ENCODE peak calls at places on chromosome 19, in four cellular contexts. Q, I, P and U are unnamed samples.

GRCh38 chr19:57302020-57302465 is 18.2 kb upstream of the ZNF543 start:
- DNase-seq in Q (no peak), I (peak; percentile 97), P (no peak), U (no peak)

GRCh38 chr19:5268801-5269200 is 71.8 kb downstream of the PTPRS start:
- DNase-seq in Q (no peak), I (no peak), P (no peak), U (peak; percentile 58)

GRCh38 chr19:15199652-15200574 is 882 bp downstream of the NOTCH3 start:
- DNase-seq in Q (no peak), I (peak; percentile 31), P (peak; percentile 91), U (no peak)

GRCh38 chr19:7544626-7545025 is 9.1 kb downstream of the PNPLA6 start:
- DNase-seq in Q (no peak), I (no peak), P (no peak), U (no peak)

GRCh38 chr19:1252818-1253513 is 4.6 kb downstream of the MIDN start:
- DNase-seq in Q (peak; percentile 91), I (peak; percentile 98), P (peak; percentile 69), U (no peak)

GRCh38 chr19:289651-290538 is 1.3 kb downstream of the PLPP2 start:
- DNase-seq in Q (peak; percentile 74), I (peak; percentile 52), P (peak; percentile 27), U (peak; percentile 70)

GRCh38 chr19:3440082-3440481 is 40.2 kb downstream of the SMIM24 start:
- DNase-seq in Q (peak; percentile 75), I (peak; percentile 30), P (peak; percentile 67), U (no peak)

GRCh38 chr19:48731452-48731851 is 9.0 kb downstream of the RASIP1 start:
- DNase-seq in Q (no peak), I (no peak), P (no peak), U (no peak)

GRCh38 chr19:40596608-40597328 is 4.4 kb upstream of the LTBP4 start:
- DNase-seq in Q (peak; percentile 54), I (peak; percentile 59), P (peak; percentile 76), U (no peak)

GRCh38 chr19:3821857-3822364 is 35.7 kb upstream of the MATK start:
- DNase-seq in Q (peak; percentile 72), I (peak; percentile 41), P (peak; percentile 94), U (peak; percentile 4)

GRCh38 chr19:28327905-28328304 is 885.0 kb downstream of the UQCRFS1 start:
- DNase-seq in Q (no peak), I (no peak), P (no peak), U (no peak)

GRCh38 chr19:44710483-44710882 is 11.5 kb downstream of the CEACAM16 start:
- DNase-seq in Q (no peak), I (no peak), P (no peak), U (no peak)

GRCh38 chr19:709965-710714 is 1.4 kb downstream of the PALM start:
- DNase-seq in Q (no peak), I (no peak), P (peak; percentile 55), U (no peak)

GRCh38 chr19:33804021-33804799 is 7.5 kb downstream of the KCTD15 start:
- DNase-seq in Q (peak; percentile 96), I (peak; percentile 86), P (no peak), U (peak; percentile 31)

GRCh38 chr19:5077209-5077515 is 108.2 kb downstream of the KDM4B start:
- DNase-seq in Q (no peak), I (no peak), P (no peak), U (no peak)

GRCh38 chr19:17482877-17483604 is 12.7 kb downstream of the SLC27A1 start:
- DNase-seq in Q (no peak), I (no peak), P (peak; percentile 6), U (no peak)

GRCh38 chr19:6101991-6102390 is 8.3 kb downstream of the RFX2 start:
- DNase-seq in Q (no peak), I (no peak), P (no peak), U (no peak)

GRCh38 chr19:4641132-4641531 is 1.8 kb downstream of the TNFAIP8L1 start:
- DNase-seq in Q (no peak), I (no peak), P (no peak), U (no peak)

GRCh38 chr19:492091-492531 is 4.2 kb upstream of the MADCAM1 start:
- DNase-seq in Q (no peak), I (no peak), P (peak; percentile 69), U (no peak)

GRCh38 chr19:40534148-40534547 is 42.5 kb upstream of the SHKBP1 start:
- DNase-seq in Q (no peak), I (no peak), P (no peak), U (no peak)

GRCh38 chr19:15113245-15114152 is 6.3 kb downstream of the SYDE1 start:
- DNase-seq in Q (no peak), I (no peak), P (peak; percentile 48), U (no peak)

GRCh38 chr19:38534574-38534973 is 83.2 kb downstream of the MAP4K1 start:
- DNase-seq in Q (no peak), I (no peak), P (no peak), U (no peak)

GRCh38 chr19:38532939-38533338 is 84.8 kb downstream of the MAP4K1 start:
- DNase-seq in Q (no peak), I (no peak), P (no peak), U (no peak)

GRCh38 chr19:38538386-38538785 is 79.4 kb downstream of the MAP4K1 start:
- DNase-seq in Q (no peak), I (no peak), P (no peak), U (no peak)

GRCh38 chr19:38537071-38537847 is 80.5 kb downstream of the MAP4K1 start:
- DNase-seq in Q (no peak), I (no peak), P (no peak), U (no peak)

GRCh38 chr19:38535212-38535611 is 82.5 kb downstream of the MAP4K1 start:
- DNase-seq in Q (no peak), I (no peak), P (no peak), U (no peak)
- H3K4me3 ChIP-seq in Q (no peak overlapping the region), I (no peak overlapping the region), P (no peak overlapping the region), U (no peak overlapping the region)

GRCh38 chr19:46728208-46728607 is 11.3 kb upstream of the PRKD2 start:
- DNase-seq in Q (no peak), I (no peak), P (no peak), U (no peak)
- H3K4me3 ChIP-seq in Q (no peak overlapping the region), I (no peak overlapping the region), P (no peak overlapping the region), U (no peak overlapping the region)

GRCh38 chr19:13937479-13938360 is 497 bp downstream of the PODNL1 start:
- DNase-seq in Q (no peak), I (no peak), P (peak; percentile 87), U (no peak)
- H3K4me3 ChIP-seq in Q (no peak overlapping the region), I (peak overlapping the region; percentile 35), P (peak overlapping the region; percentile 57), U (no peak overlapping the region)

DNA sequence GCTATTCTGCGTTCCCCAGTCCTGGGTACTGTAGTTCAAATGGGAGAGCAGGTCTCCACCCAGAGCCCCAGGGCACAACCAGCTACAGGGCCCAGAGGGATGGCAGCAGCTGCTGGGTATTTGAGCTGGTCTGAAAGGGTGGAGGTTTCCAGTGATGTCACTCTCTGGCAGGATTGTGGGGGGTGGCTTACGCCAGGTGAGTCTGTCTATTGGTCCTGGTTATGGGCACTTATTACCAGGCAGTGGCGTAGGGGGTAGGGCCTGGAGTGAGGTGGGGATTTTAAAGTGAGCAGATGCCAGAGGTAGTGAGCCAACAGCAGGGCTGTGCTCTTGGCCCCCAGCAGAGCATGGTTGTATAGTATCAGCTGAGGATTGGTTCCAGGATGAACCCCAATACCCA is 6.2 kb downstream of the RPS19 start:
- DNase-seq in Q (no peak), I (no peak), P (peak; percentile 15), U (no peak)
- H3K4me3 ChIP-seq in Q (no peak overlapping the region), I (no peak overlapping the region), P (no peak overlapping the region), U (no peak overlapping the region)

DNA sequence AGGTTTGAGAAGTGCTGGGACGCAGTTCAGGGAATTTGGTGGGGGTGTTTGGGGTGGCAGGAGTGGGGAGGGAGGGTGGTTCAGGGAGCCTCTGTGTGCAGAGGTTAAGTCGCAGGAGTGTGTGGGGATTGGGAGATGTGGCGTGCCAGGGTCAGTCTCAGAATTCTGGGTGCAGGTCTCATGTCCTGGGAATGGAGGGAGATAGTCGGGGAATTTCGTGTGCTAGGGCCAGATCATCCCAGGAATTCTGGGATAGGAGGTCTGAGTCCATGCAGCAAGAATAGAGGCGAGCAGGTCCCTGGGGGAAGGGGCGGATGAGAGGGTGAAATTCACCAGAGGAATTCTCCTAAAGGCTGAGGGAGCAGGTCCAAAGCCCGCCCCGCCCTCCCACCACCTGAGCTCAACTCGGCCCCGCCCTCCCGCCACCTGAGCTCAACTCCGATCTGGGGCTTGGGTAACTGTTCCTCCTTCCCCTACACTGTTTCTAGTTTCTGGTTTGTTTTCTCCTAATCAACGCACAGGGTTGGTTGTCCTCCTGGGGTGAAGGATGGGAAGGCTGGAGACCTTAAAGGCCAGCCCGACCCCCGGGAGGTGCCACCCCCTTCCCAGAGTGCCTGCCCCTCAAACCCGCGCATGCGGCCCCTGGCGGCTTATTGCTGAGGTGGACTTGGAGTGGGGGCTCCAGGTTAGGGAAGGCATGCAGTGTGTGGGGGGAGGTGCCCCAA is 15.2 kb downstream of the KCNC3 start:
- DNase-seq in Q (no peak), I (no peak), P (peak; percentile 47), U (no peak)
- H3K4me3 ChIP-seq in Q (no peak overlapping the region), I (no peak overlapping the region), P (peak overlapping the region; percentile 15), U (no peak overlapping the region)

DNA sequence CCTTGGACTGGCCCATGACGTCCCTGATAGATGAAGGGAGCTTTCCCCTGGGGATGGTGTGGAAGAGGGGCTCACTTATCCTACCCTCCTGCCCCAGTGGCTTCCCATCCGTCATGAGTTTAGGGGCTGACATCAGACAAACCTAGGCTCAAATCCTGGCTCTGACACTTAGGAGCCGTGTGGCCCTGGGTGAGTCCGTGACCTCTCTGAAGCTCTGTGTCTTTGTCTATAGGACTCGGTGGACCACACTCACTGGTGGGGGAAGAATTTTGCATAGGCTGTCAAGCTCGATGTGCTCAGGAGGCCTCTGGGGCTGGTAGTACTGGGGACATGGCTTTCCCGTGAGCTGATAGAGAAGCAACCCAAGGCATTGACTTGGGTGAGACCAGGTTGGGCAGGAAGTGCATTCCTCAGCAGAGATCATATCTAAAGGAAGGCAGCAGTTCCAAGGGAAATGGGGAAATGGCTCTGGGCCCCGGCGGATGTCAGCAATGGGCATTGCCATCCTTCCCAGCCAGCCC is 17.4 kb upstream of the AP1M2 start:
- DNase-seq in Q (no peak), I (no peak), P (peak; percentile 20), U (no peak)
- H3K4me3 ChIP-seq in Q (no peak overlapping the region), I (no peak overlapping the region), P (no peak overlapping the region), U (no peak overlapping the region)